ENCODE peak calls at places on chromosomes 3 and 15, in seven cellular contexts. E, K, H, J, D, W and U are unnamed samples.
A peak's percentile ranks its signal among the peaks of the same experiment; 100 is the strongest.

GRCh38 chr15:55126111-55126510 is 70.6 kb downstream of the RSL24D1 start:
- ATAC-seq in E (no peak), K (no peak), H (no peak), J (no peak), D (no peak), W (no peak), U (no peak)

GRCh38 chr3:117892431-117892841 is 1142.2 kb downstream of the IGSF11 start:
- ATAC-seq in E (peak; percentile 68), K (no peak), H (no peak), J (no peak), D (no peak), W (no peak), U (no peak)

GRCh38 chr3:160210799-160211221 is 14.4 kb upstream of the C3orf80 start:
- ATAC-seq in E (peak; percentile 66), K (peak; percentile 88), H (peak; percentile 54), J (no peak), D (peak; percentile 69), W (peak; percentile 45), U (no peak)

GRCh38 chr3:64940949-64941348 is 253.1 kb upstream of the ADAMTS9 start:
- ATAC-seq in E (no peak), K (no peak), H (no peak), J (no peak), D (no peak), W (no peak), U (no peak)

GRCh38 chr3:15495461-15496340 is 25.8 kb downstream of the COLQ start:
- ATAC-seq in E (no peak), K (no peak), H (peak; percentile 46), J (no peak), D (no peak), W (peak; percentile 80), U (peak; percentile 64)

GRCh38 chr3:69439683-69440270 is 53.9 kb upstream of the FRMD4B start:
- ATAC-seq in E (peak; percentile 62), K (no peak), H (no peak), J (no peak), D (peak; percentile 55), W (peak; percentile 59), U (no peak)

GRCh38 chr3:185796431-185797107 is 28.3 kb downstream of the IGF2BP2 start:
- ATAC-seq in E (peak; percentile 56), K (peak; percentile 98), H (peak; percentile 97), J (no peak), D (peak; percentile 99), W (peak; percentile 54), U (peak; percentile 36)

GRCh38 chr3:12979151-12979946 is 93.9 kb downstream of the IQSEC1 start:
- ATAC-seq in E (no peak), K (no peak), H (no peak), J (no peak), D (no peak), W (no peak), U (no peak)

GRCh38 chr15:50028323-50028722 is 90.7 kb downstream of the ATP8B4 start:
- ATAC-seq in E (no peak), K (peak; percentile 67), H (no peak), J (no peak), D (no peak), W (no peak), U (no peak)

GRCh38 chr3:194058189-194058571 is 77.8 kb upstream of the HES1 start:
- ATAC-seq in E (peak; percentile 77), K (peak; percentile 68), H (peak; percentile 93), J (no peak), D (peak; percentile 81), W (peak; percentile 82), U (peak; percentile 77)

GRCh38 chr3:144109944-144110343 is 138.3 kb downstream of the DIPK2A start:
- ATAC-seq in E (peak; percentile 51), K (no peak), H (peak; percentile 53), J (peak; percentile 49), D (no peak), W (peak; percentile 47), U (no peak)

GRCh38 chr3:31550452-31551251 is 17.9 kb downstream of the STT3B start:
- ATAC-seq in E (peak; percentile 52), K (peak; percentile 27), H (peak; percentile 67), J (peak; percentile 73), D (peak; percentile 71), W (peak; percentile 54), U (no peak)

GRCh38 chr3:44065311-44065710 is 176.4 kb upstream of the TOPAZ1 start:
- ATAC-seq in E (peak; percentile 16), K (no peak), H (no peak), J (no peak), D (peak; percentile 94), W (peak; percentile 90), U (no peak)

GRCh38 chr3:5314897-5315296 is 127.4 kb downstream of the EDEM1 start:
- ATAC-seq in E (no peak), K (no peak), H (no peak), J (no peak), D (no peak), W (no peak), U (no peak)

GRCh38 chr3:175885196-175885766 is 1026.1 kb downstream of the NAALADL2 start:
- ATAC-seq in E (no peak), K (no peak), H (no peak), J (no peak), D (peak; percentile 82), W (no peak), U (no peak)

GRCh38 chr3:53242155-53242554 is 13.7 kb downstream of the TKT start:
- ATAC-seq in E (peak; percentile 3), K (no peak), H (no peak), J (no peak), D (peak; percentile 55), W (peak; percentile 78), U (no peak)

GRCh38 chr3:177057768-177058167 is 139.5 kb downstream of the TBL1XR1 start:
- ATAC-seq in E (no peak), K (no peak), H (no peak), J (peak; percentile 93), D (no peak), W (no peak), U (no peak)

GRCh38 chr3:106323586-106323985 is 454.8 kb upstream of the CBLB start:
- ATAC-seq in E (no peak), K (no peak), H (no peak), J (no peak), D (no peak), W (no peak), U (no peak)

GRCh38 chr15:22922003-22922402 is 58.2 kb downstream of the CYFIP1 start:
- ATAC-seq in E (no peak), K (no peak), H (peak; percentile 41), J (no peak), D (no peak), W (no peak), U (no peak)

GRCh38 chr3:128198313-128198712 is 45.0 kb downstream of the EEFSEC start:
- ATAC-seq in E (no peak), K (no peak), H (peak; percentile 22), J (no peak), D (no peak), W (peak; percentile 24), U (no peak)

GRCh38 chr3:157079677-157080369 is 80.1 kb downstream of the CCNL1 start:
- ATAC-seq in E (no peak), K (no peak), H (no peak), J (no peak), D (no peak), W (no peak), U (no peak)

GRCh38 chr15:98077186-98077585 is 116.7 kb downstream of the ARRDC4 start:
- ATAC-seq in E (peak; percentile 92), K (peak; percentile 94), H (no peak), J (no peak), D (no peak), W (peak; percentile 70), U (peak; percentile 62)

GRCh38 chr3:32276279-32276841 is 37.9 kb downstream of the CMTM8 start:
- ATAC-seq in E (no peak), K (no peak), H (peak; percentile 85), J (no peak), D (no peak), W (no peak), U (no peak)

GRCh38 chr15:51135276-51135675 is 40.6 kb upstream of the TNFAIP8L3 start:
- ATAC-seq in E (no peak), K (peak; percentile 26), H (no peak), J (no peak), D (peak; percentile 28), W (no peak), U (no peak)

GRCh38 chr3:54358969-54359648 is 236.8 kb downstream of the CACNA2D3 start:
- ATAC-seq in E (no peak), K (no peak), H (no peak), J (no peak), D (no peak), W (peak; percentile 84), U (no peak)

GRCh38 chr15:76162784-76163428 is 103.1 kb downstream of the TMEM266 start:
- ATAC-seq in E (peak; percentile 33), K (no peak), H (peak; percentile 37), J (no peak), D (peak; percentile 10), W (peak; percentile 37), U (peak; percentile 24)

DNA sequence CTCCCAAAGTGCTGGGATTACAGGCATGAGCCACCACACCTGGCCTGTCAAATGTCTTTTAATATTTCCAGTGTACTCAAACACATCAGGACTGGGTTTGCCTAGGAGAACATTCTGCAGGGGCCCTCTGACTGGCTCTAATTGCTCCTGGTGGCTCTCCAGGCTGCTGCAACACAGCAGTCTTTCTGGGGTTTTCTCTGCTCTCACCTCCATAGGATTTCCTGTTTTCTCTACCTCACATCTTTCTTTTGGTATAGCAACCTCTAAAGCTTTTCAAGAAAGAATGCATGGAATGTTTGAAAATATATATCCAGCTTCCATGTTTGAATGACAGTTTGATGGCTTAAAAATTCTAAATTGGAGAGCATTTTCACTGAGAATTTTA is 83.3 kb upstream of the IGSF10 start:
- ATAC-seq in E (no peak), K (no peak), H (no peak), J (no peak), D (no peak), W (no peak), U (no peak)
- H3K27ac ChIP-seq in E (no peak overlapping the region), K (no peak overlapping the region), H (no peak overlapping the region), J (no peak overlapping the region), D (no peak overlapping the region), W (no peak overlapping the region), U (no peak overlapping the region)

GRCh38 chr3:48656061-48656840 is 6.4 kb downstream of the CELSR3 start:
- ATAC-seq in E (peak; percentile 95), K (peak; percentile 78), H (peak; percentile 63), J (peak; percentile 81), D (peak; percentile 90), W (peak; percentile 95), U (peak; percentile 90)
- TF ChIP-seq CTCF in E (peak; percentile 77), K (peak; percentile 95), H (peak; percentile 64), J (peak; percentile 60), D (peak; percentile 72), W (peak; percentile 55), U (peak; percentile 79)

GRCh38 chr3:16798738-16799137 is 86.0 kb upstream of the PLCL2 start:
- ATAC-seq in E (no peak), K (no peak), H (no peak), J (no peak), D (no peak), W (no peak), U (no peak)
- H3K4me1 ChIP-seq in E (peaks cover 9% of the 10 kb centered on the region), K (no peaks in the 10 kb centered on the region), H (no peaks in the 10 kb centered on the region), J (peaks cover 17% of the 10 kb centered on the region), D (no peaks in the 10 kb centered on the region), W (peaks cover 17% of the 10 kb centered on the region), U (no peaks in the 10 kb centered on the region)

DNA sequence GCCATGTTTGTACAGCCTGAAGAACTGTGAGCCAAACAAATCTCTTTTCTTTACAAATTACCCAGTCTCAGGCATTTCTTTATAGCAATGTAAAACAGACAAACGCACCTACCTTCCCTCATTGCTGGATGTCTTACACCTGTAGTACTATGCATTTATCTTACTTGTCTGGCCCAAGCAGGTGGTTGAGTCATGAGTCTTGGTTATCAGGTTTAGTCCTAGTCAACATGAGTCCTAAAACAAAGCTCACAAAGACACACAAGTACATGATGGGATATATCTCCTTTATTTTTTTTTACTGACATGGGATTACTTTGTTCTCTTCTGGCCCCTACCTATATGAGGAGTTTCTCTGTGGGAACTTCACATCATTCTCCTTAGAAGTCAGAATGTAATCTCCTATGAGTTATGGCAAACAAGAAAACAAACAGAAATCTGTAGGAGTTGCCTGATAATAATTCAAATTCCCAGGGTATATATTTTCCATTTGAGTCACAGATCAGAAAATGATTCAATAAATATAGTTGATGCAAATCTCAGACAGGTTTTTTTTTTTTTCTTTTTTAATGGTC is 33.6 kb upstream of the PLSCR2 start:
- ATAC-seq in E (no peak), K (peak; percentile 30), H (no peak), J (no peak), D (no peak), W (no peak), U (no peak)
- H3K27ac ChIP-seq in E (no peak overlapping the region), K (peak overlapping the region; percentile 95), H (no peak overlapping the region), J (no peak overlapping the region), D (no peak overlapping the region), W (no peak overlapping the region), U (no peak overlapping the region)